ENCODE peak calls at places on chromosomes 11 and 22, in four cellular contexts. V, S, D and F are unnamed samples.

GRCh38 chr11:60265373-60266214 is 14.9 kb upstream of the MS4A4A start:
- DNase-seq in D (peak), V (peak), S (peak), F (peak)

GRCh38 chr11:43614214-43614613 is 66.3 kb upstream of the HSD17B12 start:
- DNase-seq in V (no peak), D (no peak), S (no peak), F (no peak)

GRCh38 chr11:3853935-3854659 is 1.4 kb upstream of the STIM1 start:
- DNase-seq in D (no peak), V (no peak), S (no peak), F (no peak)

GRCh38 chr11:109884501-109884900 is 208.7 kb upstream of the ZC3H12C start:
- DNase-seq in V (no peak), S (no peak), D (no peak), F (no peak)

GRCh38 chr11:9664276-9665171 is 647 bp downstream of the SWAP70 start:
- DNase-seq in S (no peak), V (peak), D (peak), F (peak)

GRCh38 chr11:19849107-19849789 is 136.6 kb downstream of the NAV2 start:
- DNase-seq in S (no peak), D (no peak), V (peak), F (no peak)

GRCh38 chr11:65504671-65505433 is 6.0 kb downstream of the MALAT1 start:
- DNase-seq in V (peak), S (no peak), D (no peak), F (peak)

GRCh38 chr11:17574141-17574798 is 27.2 kb downstream of the OTOG start:
- DNase-seq in V (no peak), D (no peak), S (no peak), F (no peak)

GRCh38 chr22:17370036-17370765 is 941 bp downstream of the CECR2 start:
- DNase-seq in D (no peak), V (no peak), S (no peak), F (peak)

GRCh38 chr11:117256573-117256972 is 24.1 kb downstream of the RNF214 start:
- DNase-seq in V (peak), S (no peak), D (no peak), F (no peak)

GRCh38 chr22:42800731-42801536 is 56.1 kb downstream of the ARFGAP3 start:
- DNase-seq in V (no peak), D (peak), S (no peak), F (no peak)

GRCh38 chr22:50406416-50407170 is 63.5 kb downstream of the PPP6R2 start:
- DNase-seq in S (no peak), D (no peak), V (no peak), F (no peak)

GRCh38 chr22:41501209-41501608 is 32.3 kb downstream of the ACO2 start:
- DNase-seq in V (no peak), S (no peak), D (peak), F (no peak)

GRCh38 chr11:111514216-111515031 is at the start of gene HOATZ:
- DNase-seq in S (no peak), D (no peak), V (no peak), F (peak)

GRCh38 chr22:27195104-27195503 is 537.7 kb downstream of the MIAT start:
- DNase-seq in V (no peak), D (no peak), S (no peak), F (no peak)

GRCh38 chr11:27379449-27379848 is 16.4 kb upstream of the CCDC34 start:
- DNase-seq in D (no peak), S (no peak), V (no peak), F (no peak)

GRCh38 chr22:37135023-37135422 is 14.7 kb downstream of the IL2RB start:
- DNase-seq in S (no peak), D (no peak), V (no peak), F (no peak)

GRCh38 chr22:23315341-23315917 is 135.1 kb downstream of the BCR start:
- DNase-seq in D (peak), V (peak), S (peak), F (peak)

GRCh38 chr22:17132112-17132511 is 11.0 kb upstream of the TMEM121B start:
- DNase-seq in S (no peak), D (no peak), V (no peak), F (no peak)

GRCh38 chr11:133835258-133836075 is 9.8 kb downstream of the SPATA19 start:
- DNase-seq in D (peak), V (peak), S (peak), F (peak)

GRCh38 chr11:117519170-117519569 is 191.5 kb downstream of the CEP164 start:
- DNase-seq in S (no peak), D (peak), V (no peak), F (no peak)

GRCh38 chr11:96228472-96228871 is 114.5 kb downstream of the MAML2 start:
- DNase-seq in D (peak), S (peak), V (peak), F (peak)

GRCh38 chr22:25148149-25148691 is 51.4 kb upstream of the CRYBB3 start:
- DNase-seq in S (no peak), D (no peak), V (no peak), F (peak)

GRCh38 chr11:80412604-80413003 is 971.8 kb upstream of the TENM4 start:
- DNase-seq in V (no peak), D (no peak), S (no peak), F (no peak)

GRCh38 chr22:49148895-49149418 is 678.7 kb downstream of the BRD1 start:
- DNase-seq in D (no peak), V (no peak), S (no peak), F (no peak)

GRCh38 chr11:61334434-61335354 is 1.7 kb downstream of the TKFC start:
- DNase-seq in S (no peak), V (no peak), D (peak), F (peak)

GRCh38 chr11:82682003-82682751 is 51.5 kb downstream of the FAM181B start:
- DNase-seq in S (peak), D (peak), V (peak), F (peak)

GRCh38 chr11:57158180-57158579 is 23.6 kb upstream of the LRRC55 start:
- DNase-seq in V (no peak), S (no peak), D (no peak), F (no peak)

GRCh38 chr22:47933891-47934290 is 1171.4 kb downstream of the TBC1D22A start:
- DNase-seq in D (no peak), S (no peak), V (no peak), F (no peak)

GRCh38 chr22:45212306-45212709 is 28.4 kb downstream of the KIAA0930 start:
- DNase-seq in D (no peak), S (peak), V (peak), F (peak)
- H3K4me3 ChIP-seq in D (no peak), S (peak), V (peak), F (peak)

GRCh38 chr22:46121523-46122287 is 28.6 kb upstream of the PPARA start:
- DNase-seq in D (no peak), V (peak), S (no peak), F (no peak)

GRCh38 chr22:46124383-46125144 is 25.8 kb upstream of the PPARA start:
- DNase-seq in D (no peak), V (no peak), S (no peak), F (no peak)

GRCh38 chr22:46123694-46124382 is 26.5 kb upstream of the PPARA start:
- DNase-seq in S (no peak), D (no peak), V (no peak), F (no peak)

GRCh38 chr22:46122511-46122971 is 27.8 kb upstream of the PPARA start:
- DNase-seq in S (no peak), D (peak), V (peak), F (peak)

DNA sequence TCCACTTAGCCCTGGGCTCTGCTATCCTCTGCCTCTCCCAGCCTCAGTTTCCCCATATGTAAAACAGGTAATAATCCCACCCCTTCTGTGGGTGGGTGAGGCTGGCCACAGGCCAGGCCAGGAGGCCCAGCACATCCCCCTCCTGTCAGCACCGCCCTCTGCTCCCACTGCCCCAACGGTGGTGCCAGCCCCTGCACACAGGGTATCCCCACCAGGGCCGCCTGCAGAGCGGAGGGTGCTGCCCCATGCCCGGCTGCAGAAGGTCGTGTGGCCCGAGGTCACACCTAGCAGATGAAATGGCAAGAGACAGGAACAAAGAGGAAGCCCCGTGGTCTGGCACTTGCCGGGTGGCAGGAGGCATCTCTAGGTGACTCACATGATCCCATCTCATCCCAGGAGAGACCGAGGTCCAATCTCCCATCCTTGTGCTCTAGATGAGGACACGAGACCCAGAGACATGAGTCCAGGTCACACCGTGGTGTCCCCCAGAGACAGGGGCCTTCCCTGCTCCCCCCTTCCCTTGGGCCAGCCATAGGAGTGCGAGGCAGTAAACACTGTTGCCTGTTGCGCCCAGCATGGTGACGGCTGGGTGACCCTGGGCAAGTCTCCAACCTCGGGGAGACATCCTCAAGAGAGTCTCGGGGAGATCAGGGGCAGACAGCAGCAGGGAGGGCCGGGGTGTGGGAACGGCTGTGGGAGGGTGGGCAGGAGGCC is 27.2 kb upstream of the PPARA start:
- DNase-seq in V (peak), D (no peak), S (no peak), F (peak)
- H3K4me3 ChIP-seq in V (no peak), D (peak), S (no peak), F (no peak)

DNA sequence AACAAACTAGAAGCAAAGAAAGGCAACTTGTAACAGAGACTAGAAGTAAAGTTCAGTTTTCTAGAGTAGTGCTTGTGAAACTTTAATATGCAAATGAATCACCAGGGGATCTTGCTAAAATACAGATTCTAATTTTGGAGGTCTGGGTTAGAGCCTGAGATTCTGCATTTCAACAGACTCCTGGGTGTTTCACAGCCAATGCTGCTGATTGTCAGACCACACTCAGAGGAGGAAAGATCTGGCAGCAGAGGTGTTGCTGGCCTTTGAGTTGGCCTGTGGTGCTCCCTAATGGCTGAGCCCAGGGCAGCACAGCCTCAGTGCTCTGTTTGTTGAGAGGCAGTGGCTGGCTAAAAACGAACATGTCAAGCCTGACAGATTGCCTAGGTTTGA is 5.4 kb downstream of the CRY2 start:
- DNase-seq in V (no peak), D (no peak), S (no peak), F (no peak)
- H3K4me3 ChIP-seq in V (no peak), D (no peak), S (no peak), F (no peak)

GRCh38 chr11:126999366-126999765 is 1.2 kb downstream of the KIRREL3 start:
- DNase-seq in S (no peak), D (no peak), V (no peak), F (no peak)
- H3K4me3 ChIP-seq in S (peak), D (no peak), V (peak), F (no peak)